ENCODE peak calls at places on chromosomes 11 and 22, in nine cellular contexts. Y is IMR-90; J is neural progenitor cell; U is CD4-positive, CD25-positive, alpha-beta regulatory T cell; F is neuronal stem cell; L is body of pancreas; W is right atrium auricular region; R is pancreas; C is RWPE1. B is an unnamed sample.

GRCh38 chr11:102449651-102450570 is 2.7 kb downstream of the TMEM123 start:
- DNase-seq in J (peak), Y (no peak), W (no peak), F (no peak), C (no peak), L (no peak), U (no peak), R (no peak), B (peak)

GRCh38 chr22:50141891-50142363 is 28.6 kb upstream of the PANX2 start:
- DNase-seq in W (no peak), C (no peak), F (peak), L (no peak), R (no peak), Y (peak), U (no peak), J (peak), B (no peak)

GRCh38 chr22:17119481-17120202 is 1.5 kb downstream of the TMEM121B start:
- DNase-seq in R (no peak), C (no peak), Y (no peak), U (no peak), L (peak), W (no peak), F (no peak), J (peak), B (no peak)

GRCh38 chr11:131025020-131025419 is 108.7 kb upstream of the SNX19 start:
- DNase-seq in Y (peak), J (peak), R (no peak), L (no peak), C (peak), F (peak), U (no peak), W (no peak), B (no peak)

GRCh38 chr22:32340437-32340836 is 17.2 kb upstream of the RFPL3 start:
- DNase-seq in U (no peak), W (peak), R (no peak), J (no peak), Y (no peak), L (no peak), C (no peak), F (no peak), B (peak)

GRCh38 chr22:48705917-48706605 is 1121.6 kb downstream of the BRD1 start:
- DNase-seq in J (no peak), L (no peak), F (no peak), U (no peak), Y (no peak), W (no peak), R (no peak), C (no peak), B (no peak)

GRCh38 chr11:57224537-57224936 is 12.5 kb downstream of the APLNR start:
- DNase-seq in F (no peak), W (no peak), C (peak), R (no peak), Y (peak), L (no peak), J (no peak), U (no peak), B (no peak)

GRCh38 chr11:19628018-19628417 is 84.6 kb upstream of the NAV2 start:
- DNase-seq in Y (peak), L (peak), J (no peak), U (no peak), F (no peak), C (peak), W (peak), R (no peak), B (peak)

GRCh38 chr11:134802116-134802515 is 390.1 kb upstream of the B3GAT1 start:
- DNase-seq in Y (no peak), U (no peak), L (no peak), R (no peak), F (peak), W (no peak), C (no peak), J (peak), B (no peak)

GRCh38 chr11:61890536-61891330 is 612 bp downstream of the FADS3 start:
- DNase-seq in Y (peak), U (peak), L (peak), C (peak), R (peak), J (peak), F (no peak), W (peak), B (peak)

GRCh38 chr11:18330921-18331320 is 8.6 kb downstream of the GTF2H1 start:
- DNase-seq in W (no peak), Y (no peak), J (no peak), C (no peak), R (no peak), U (no peak), L (no peak), F (no peak), B (peak)

GRCh38 chr11:18332891-18333290 is 10.5 kb downstream of the GTF2H1 start:
- DNase-seq in U (no peak), R (no peak), F (no peak), Y (no peak), J (no peak), W (no peak), C (no peak), L (no peak), B (no peak)

GRCh38 chr11:18329196-18329870 is 7.0 kb downstream of the GTF2H1 start:
- DNase-seq in F (no peak), J (no peak), U (no peak), C (peak), Y (no peak), W (no peak), R (no peak), L (no peak), B (no peak)

GRCh38 chr11:18332302-18332701 is 9.9 kb downstream of the GTF2H1 start:
- DNase-seq in R (no peak), J (no peak), L (no peak), W (no peak), F (no peak), C (no peak), U (no peak), Y (no peak), B (no peak)
- H3K27ac ChIP-seq in R (no peak), J (no peak), L (no peak), W (no peak), F (no peak), C (no peak), U (peak), Y (no peak), B (peak)

DNA sequence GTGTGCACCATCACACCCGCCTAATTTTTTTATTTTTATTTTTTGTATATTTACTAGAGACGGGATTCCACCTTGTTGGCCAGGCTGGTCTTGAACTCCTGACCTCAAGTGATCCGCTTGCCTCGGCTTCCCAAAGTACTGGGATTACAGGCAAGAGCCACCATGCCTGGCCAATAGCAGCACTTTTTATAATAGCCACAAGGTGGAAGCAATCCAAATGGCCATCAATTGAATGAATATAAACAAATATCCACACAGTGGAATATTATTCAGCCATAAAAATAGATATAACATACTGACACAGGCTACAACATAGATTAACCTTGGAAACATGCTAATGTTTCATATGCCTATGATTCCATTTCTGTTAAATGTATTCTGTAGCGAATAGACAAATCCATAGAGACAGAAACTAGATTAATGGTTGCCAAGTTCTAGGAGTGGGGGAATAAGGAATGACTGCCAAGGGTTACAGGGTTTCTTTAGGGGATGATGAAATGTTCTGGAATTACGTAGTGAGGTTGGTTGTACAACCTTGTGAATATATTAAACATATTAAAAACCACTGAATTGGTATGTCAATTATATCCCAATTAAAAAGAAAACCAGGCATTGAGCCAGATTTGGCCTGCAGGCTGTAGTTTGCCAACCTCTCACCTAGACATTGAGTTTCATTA is 4.8 kb downstream of the VPS51 start:
- DNase-seq in F (no peak), J (no peak), W (no peak), Y (no peak), U (no peak), C (no peak), R (no peak), L (no peak), B (no peak)
- H3K27ac ChIP-seq in F (no peak), J (no peak), W (peak), Y (no peak), U (no peak), C (no peak), R (peak), L (peak), B (no peak)

DNA sequence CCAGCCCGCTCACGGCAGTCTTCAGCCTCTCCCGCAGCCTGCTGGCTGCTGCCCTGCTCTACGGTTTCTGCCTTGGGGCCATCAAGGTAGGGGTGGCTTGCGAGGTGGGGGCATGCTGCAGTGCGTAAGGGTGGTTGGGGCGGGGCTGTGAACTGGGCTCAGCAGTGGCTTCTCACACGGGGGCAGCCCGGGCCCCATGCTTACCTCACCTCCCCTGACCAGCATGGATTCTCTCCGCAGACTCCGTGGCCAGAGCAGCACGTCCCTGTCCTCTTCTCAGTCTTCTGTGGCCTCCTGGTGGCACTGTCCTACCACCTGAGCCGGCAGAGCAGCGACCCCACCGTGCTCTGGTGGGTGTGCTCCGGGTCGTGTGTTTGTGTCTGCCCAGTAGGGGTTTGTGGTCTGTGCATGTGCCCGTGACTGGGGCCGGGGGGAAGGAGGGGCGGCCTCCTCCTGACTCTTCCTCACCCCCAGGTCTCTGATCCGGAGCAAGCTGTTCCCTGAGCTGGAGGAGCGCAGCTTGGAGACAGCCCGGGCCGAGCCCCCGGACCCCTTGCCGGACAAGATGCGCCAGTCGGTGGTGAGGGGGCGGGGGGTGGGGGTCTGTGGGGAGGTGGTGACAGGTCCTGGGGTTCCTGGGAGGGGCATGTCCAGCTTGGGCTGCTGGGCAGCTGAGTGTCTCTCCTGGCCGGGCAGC is 9.5 kb downstream of the PCNX3 start:
- DNase-seq in F (no peak), Y (no peak), R (no peak), C (no peak), L (no peak), J (no peak), U (no peak), W (no peak), B (no peak)
- H3K27ac ChIP-seq in F (no peak), Y (no peak), R (no peak), C (peak), L (no peak), J (no peak), U (no peak), W (no peak), B (no peak)

DNA sequence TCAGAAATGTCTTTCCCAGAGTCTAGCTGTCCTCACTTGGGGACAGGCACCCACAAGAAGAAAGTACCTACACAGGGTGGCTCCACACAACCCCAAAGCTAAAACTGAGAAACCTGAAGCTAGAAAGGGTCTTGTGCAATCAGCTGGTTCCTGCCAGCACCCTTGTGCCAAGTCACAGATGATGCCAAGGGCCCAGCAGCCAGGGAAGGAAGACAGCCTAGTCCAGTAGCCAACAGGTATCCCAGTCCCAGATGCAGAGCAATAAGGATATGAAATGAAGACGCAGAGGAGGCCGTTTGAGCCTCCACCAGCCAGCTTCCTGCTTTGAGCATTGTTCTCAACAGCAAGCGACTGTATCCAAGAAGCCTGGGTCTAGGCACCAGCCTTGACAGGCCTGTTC is 6.1 kb downstream of the PLEKHA7 start:
- DNase-seq in U (no peak), R (peak), J (no peak), L (peak), Y (no peak), F (no peak), W (no peak), C (no peak), B (no peak)
- H3K27ac ChIP-seq in U (no peak), R (peak), J (no peak), L (peak), Y (no peak), F (no peak), W (no peak), C (no peak), B (no peak)

DNA sequence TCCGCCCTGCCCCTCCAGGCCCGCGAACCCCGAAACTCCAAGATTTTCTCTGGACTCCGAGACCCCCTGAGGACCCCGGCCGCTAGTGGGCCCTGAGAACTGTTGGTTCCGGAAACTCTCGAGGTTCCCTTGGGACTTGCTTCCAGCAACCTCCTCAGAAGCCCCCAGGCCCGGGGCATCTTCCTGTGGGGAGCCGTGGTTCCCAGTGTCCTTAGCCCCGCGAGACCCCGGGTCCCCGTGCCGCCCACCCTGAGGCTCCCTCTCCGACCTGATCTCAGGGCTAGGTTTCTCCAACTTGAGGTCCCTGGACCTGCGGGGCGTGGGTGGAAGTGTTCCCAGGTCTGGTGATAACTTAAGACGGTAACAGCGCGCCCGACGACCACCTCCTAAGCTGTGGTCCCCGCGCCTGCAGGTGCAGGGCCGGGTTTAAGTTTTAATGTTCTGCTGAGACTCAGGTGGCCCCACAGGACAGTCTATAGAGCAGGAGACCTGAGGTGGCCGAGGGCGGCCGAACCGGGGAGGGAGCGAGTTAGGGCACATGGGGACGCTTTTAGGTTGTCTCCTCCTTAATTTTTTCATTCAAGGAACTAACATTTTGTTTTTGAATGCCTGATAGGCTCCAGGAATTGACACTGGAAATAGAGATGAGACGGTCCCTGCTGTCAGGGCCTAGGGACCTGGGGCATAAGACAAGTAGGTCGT is 748 bp downstream of the FAM118A start:
- DNase-seq in F (no peak), C (no peak), R (no peak), Y (no peak), W (no peak), U (no peak), L (peak), J (peak), B (no peak)
- H3K27ac ChIP-seq in F (no peak), C (peak), R (no peak), Y (peak), W (peak), U (peak), L (peak), J (no peak), B (peak)

GRCh38 chr11:64313491-64314145 is 3.7 kb downstream of the TRMT112 start:
- DNase-seq in F (no peak), L (no peak), U (no peak), J (no peak), Y (no peak), C (no peak), W (peak), R (no peak), B (peak)
- H3K27ac ChIP-seq in F (no peak), L (no peak), U (no peak), J (no peak), Y (no peak), C (peak), W (peak), R (no peak), B (peak)

GRCh38 chr11:119616586-119617342 is 112.2 kb downstream of the NECTIN1 start:
- DNase-seq in F (no peak), R (no peak), L (no peak), C (no peak), U (no peak), Y (no peak), J (no peak), W (no peak), B (no peak)
- H3K27ac ChIP-seq in F (no peak), R (no peak), L (no peak), C (peak), U (no peak), Y (no peak), J (no peak), W (no peak), B (no peak)

GRCh38 chr11:74950374-74950969 is 1.4 kb downstream of the SPCS2 start:
- DNase-seq in U (no peak), R (no peak), F (no peak), W (no peak), C (no peak), Y (no peak), L (no peak), J (no peak), B (no peak)

GRCh38 chr11:74948898-74949747 is at the start of the genes SPCS2 and XRRA1:
- DNase-seq in R (peak), Y (peak), L (peak), W (peak), F (peak), U (peak), J (peak), C (peak), B (peak)

GRCh38 chr11:74951241-74951640 is 2.2 kb downstream of the SPCS2 start:
- DNase-seq in U (no peak), J (no peak), Y (no peak), W (no peak), R (no peak), C (no peak), L (no peak), F (no peak), B (no peak)

GRCh38 chr11:74948546-74948897 is 369 bp downstream of the XRRA1 start:
- DNase-seq in C (peak), W (no peak), L (no peak), R (no peak), J (no peak), F (no peak), U (no peak), Y (no peak), B (no peak)

GRCh38 chr11:74949748-74950127 is 672 bp downstream of the SPCS2 start:
- DNase-seq in Y (peak), R (no peak), W (no peak), L (no peak), U (no peak), C (no peak), J (no peak), F (no peak), B (no peak)
- H3K27ac ChIP-seq in Y (peak), R (peak), W (peak), L (peak), U (peak), C (peak), J (peak), F (no peak), B (peak)

GRCh38 chr11:65887026-65887722 is 1.1 kb downstream of the FIBP start:
- DNase-seq in C (no peak), F (no peak), U (no peak), J (no peak), R (no peak), W (no peak), Y (no peak), L (no peak), B (no peak)
- H3K27ac ChIP-seq in C (peak), F (peak), U (peak), J (no peak), R (peak), W (peak), Y (peak), L (no peak), B (no peak)

B was measured in testis.